ENCODE peak calls at places on chromosomes 13 and 19, in seven cellular contexts. F is heart left ventricle, J is psoas muscle, W is body of pancreas, Z is IMR-90, I is right cardiac atrium, Q is hepatocyte. N is an unnamed sample.
A peak's percentile ranks its signal among the peaks of the same experiment; 100 is the strongest.

GRCh38 chr13:44884076-44884729 is 105.1 kb downstream of the NUFIP1 start:
- DNase-seq in W (no peak), J (no peak), I (no peak), Q (no peak), Z (peak; percentile 86), F (no peak), N (peak; percentile 89)

GRCh38 chr19:33245948-33246728 is 20.5 kb upstream of the SLC7A10 start:
- DNase-seq in I (peak; percentile 79), Z (no peak), J (no peak), F (no peak), Q (no peak), W (no peak), N (no peak)

GRCh38 chr19:19094513-19094912 is 30.7 kb downstream of the SLC25A42 start:
- DNase-seq in Q (peak; percentile 32), I (no peak), W (no peak), J (no peak), Z (no peak), F (no peak), N (no peak)

GRCh38 chr19:4951671-4952070 is 17.2 kb upstream of the KDM4B start:
- DNase-seq in F (no peak), J (no peak), W (no peak), Z (no peak), I (no peak), Q (no peak), N (no peak)

GRCh38 chr19:14614099-14614412 is 31.2 kb downstream of the CLEC17A start:
- DNase-seq in J (no peak), Q (no peak), Z (no peak), I (peak; percentile 53), W (no peak), F (peak; percentile 20), N (no peak)

GRCh38 chr13:76944457-76944856 is 3.9 kb upstream of the ACOD1 start:
- DNase-seq in F (no peak), W (no peak), J (no peak), Z (peak; percentile 68), Q (no peak), I (no peak), N (peak; percentile 68)

GRCh38 chr19:29542327-29542726 is 16.5 kb downstream of the VSTM2B start:
- DNase-seq in F (no peak), Z (no peak), Q (no peak), J (no peak), W (no peak), I (no peak), N (no peak)

GRCh38 chr13:74574964-74575728 is 440.9 kb upstream of the KLF12 start:
- DNase-seq in Q (no peak), F (no peak), W (no peak), Z (no peak), I (no peak), J (no peak), N (peak; percentile 80)

GRCh38 chr19:4781851-4782250 is 9.7 kb upstream of the FEM1A start:
- DNase-seq in W (no peak), J (no peak), Q (no peak), F (no peak), I (no peak), Z (no peak), N (no peak)

GRCh38 chr13:40271931-40272775 is 394.3 kb downstream of the FOXO1 start:
- DNase-seq in Z (peak; percentile 22), I (peak; percentile 81), Q (peak; percentile 44), W (peak; percentile 77), F (peak; percentile 50), J (peak; percentile 76), N (peak; percentile 69)

GRCh38 chr19:30865481-30865880 is 483.8 kb downstream of the TSHZ3 start:
- DNase-seq in I (no peak), Z (no peak), J (no peak), Q (no peak), W (no peak), F (no peak), N (no peak)

GRCh38 chr13:109758937-109759480 is 27.4 kb downstream of the IRS2 start:
- DNase-seq in W (no peak), Z (no peak), J (no peak), Q (no peak), F (no peak), I (peak; percentile 39), N (no peak)

GRCh38 chr19:53158119-53158656 is 665 bp downstream of the ZNF347 start:
- DNase-seq in W (peak; percentile 29), I (peak; percentile 76), Q (peak; percentile 59), Z (peak; percentile 15), J (peak; percentile 38), F (peak; percentile 46), N (peak; percentile 52)

GRCh38 chr13:99496322-99497142 is 4.7 kb upstream of the TM9SF2 start:
- DNase-seq in J (peak; percentile 51), Q (no peak), W (peak; percentile 20), F (peak; percentile 77), Z (peak; percentile 15), I (peak; percentile 68), N (peak; percentile 32)

GRCh38 chr19:4115050-4115817 is 8.7 kb downstream of the MAP2K2 start:
- DNase-seq in Z (no peak), I (peak; percentile 40), W (no peak), Q (no peak), J (no peak), F (no peak), N (peak; percentile 58)

GRCh38 chr13:48001127-48001881 is at the start of gene SUCLA2:
- DNase-seq in Q (peak; percentile 98), I (peak; percentile 97), W (peak; percentile 91), Z (peak; percentile 82), J (peak; percentile 94), F (peak; percentile 92), N (peak; percentile 99)

GRCh38 chr19:30688696-30689095 is 316.5 kb downstream of the ZNF536 start:
- DNase-seq in J (no peak), Q (no peak), W (no peak), Z (no peak), F (no peak), I (no peak), N (no peak)

GRCh38 chr19:30096596-30097370 is 154.7 kb downstream of the URI1 start:
- DNase-seq in J (no peak), F (no peak), Z (no peak), I (no peak), Q (no peak), W (no peak), N (peak; percentile 71)

GRCh38 chr19:45823182-45823581 is 8.1 kb upstream of the RSPH6A start:
- DNase-seq in Q (no peak), J (no peak), I (no peak), W (no peak), F (no peak), Z (no peak), N (peak; percentile 75)

GRCh38 chr19:49850487-49851342 is at the start of gene PTOV1:
- DNase-seq in J (peak; percentile 91), Z (peak; percentile 91), I (peak; percentile 97), F (peak; percentile 93), Q (peak; percentile 97), W (peak; percentile 94), N (peak; percentile 99)

GRCh38 chr19:1752757-1753728 is at the start of gene ONECUT3:
- DNase-seq in I (peak; percentile 40), Z (no peak), J (no peak), Q (peak; percentile 58), F (no peak), W (no peak), N (no peak)
- H3K27me3 ChIP-seq in I (no peaks in the 10 kb centered on the region), Z (peaks cover 86% of the 10 kb centered on the region), J (peaks cover 88% of the 10 kb centered on the region), Q (peaks cover 86% of the 10 kb centered on the region), F (peaks cover 88% of the 10 kb centered on the region), W (no peaks in the 10 kb centered on the region), N (peaks cover 86% of the 10 kb centered on the region)

DNA sequence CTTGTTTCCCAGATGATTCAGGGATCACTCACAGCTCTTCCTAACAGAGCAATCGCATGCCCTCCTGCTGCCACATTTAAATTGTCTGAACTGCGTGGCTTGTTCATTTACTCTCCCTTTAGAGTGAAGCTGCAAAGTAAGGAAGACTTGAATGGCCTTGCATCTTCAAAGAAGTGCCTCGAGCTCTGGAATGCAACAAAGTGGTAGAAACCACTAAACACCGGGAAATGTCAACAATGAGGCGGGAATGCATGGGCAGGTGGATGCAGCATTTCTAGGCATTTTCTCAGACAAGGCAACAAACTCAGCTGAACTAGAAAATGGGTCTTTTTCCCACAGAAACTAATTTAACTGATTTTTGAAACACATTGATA is 10.3 kb upstream of the DACH1 start:
- DNase-seq in Z (no peak), Q (peak; percentile 7), J (no peak), W (no peak), F (no peak), I (no peak), N (no peak)
- H3K27ac ChIP-seq in Z (no peak overlapping the region), Q (no peak overlapping the region), J (no peak overlapping the region), W (no peak overlapping the region), F (no peak overlapping the region), I (no peak overlapping the region), N (no peak overlapping the region)

DNA sequence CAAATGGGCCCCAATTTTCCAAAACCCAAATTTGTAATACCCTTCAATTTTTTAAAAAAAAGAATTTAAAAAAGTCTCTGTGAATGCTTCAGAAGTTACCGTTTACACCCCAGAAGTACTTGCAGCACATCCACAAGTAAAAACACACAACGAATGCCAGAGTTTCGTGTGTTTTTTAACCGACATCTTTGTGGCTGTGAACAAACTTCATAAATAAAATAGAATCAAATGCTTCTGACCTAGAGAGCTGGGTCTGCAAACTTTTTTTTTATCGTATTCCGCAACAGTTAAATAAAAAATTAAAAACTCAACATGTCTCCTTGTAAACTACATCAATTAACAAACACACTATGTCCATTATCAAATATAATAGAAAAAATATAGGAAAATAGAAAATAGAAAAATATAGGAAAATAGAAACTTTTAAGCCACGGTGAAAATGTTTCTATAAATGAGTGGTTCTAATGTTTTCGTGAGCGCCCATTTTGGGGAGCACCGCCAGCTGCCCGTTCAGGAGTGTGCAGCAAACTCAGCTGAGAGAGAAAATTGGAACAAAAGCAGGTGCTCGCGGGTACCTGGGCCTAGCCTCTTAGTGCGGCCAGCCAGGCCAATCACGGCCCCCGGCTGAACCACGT is 384 bp upstream of the PDX1 start:
- DNase-seq in J (no peak), F (no peak), W (no peak), Z (no peak), I (no peak), Q (no peak), N (peak; percentile 69)
- H3K27me3 ChIP-seq in J (peaks cover 100% of the 10 kb centered on the region), F (peaks cover 100% of the 10 kb centered on the region), W (no peaks in the 10 kb centered on the region), Z (peaks cover 87% of the 10 kb centered on the region), I (peaks cover 3% of the 10 kb centered on the region), Q (peaks cover 98% of the 10 kb centered on the region), N (peaks cover 92% of the 10 kb centered on the region)

GRCh38 chr19:54209058-54209747 is 8.5 kb downstream of the RPS9 start:
- DNase-seq in J (no peak), Q (peak; percentile 47), W (no peak), F (no peak), I (no peak), Z (no peak), N (peak; percentile 69)

GRCh38 chr19:54206831-54207177 is 6.1 kb downstream of the RPS9 start:
- DNase-seq in Z (no peak), Q (no peak), J (no peak), F (no peak), I (no peak), W (no peak), N (no peak)

GRCh38 chr19:54209748-54210494 is 9.3 kb downstream of the RPS9 start:
- DNase-seq in W (peak; percentile 99), J (peak; percentile 90), Z (peak; percentile 98), F (peak; percentile 69), Q (peak; percentile 95), I (peak; percentile 91), N (peak; percentile 99)

GRCh38 chr19:54207908-54208783 is 7.5 kb downstream of the RPS9 start:
- DNase-seq in I (peak; percentile 74), Q (peak; percentile 79), J (no peak), Z (peak; percentile 78), F (peak; percentile 73), W (peak; percentile 86), N (peak; percentile 73)

DNA sequence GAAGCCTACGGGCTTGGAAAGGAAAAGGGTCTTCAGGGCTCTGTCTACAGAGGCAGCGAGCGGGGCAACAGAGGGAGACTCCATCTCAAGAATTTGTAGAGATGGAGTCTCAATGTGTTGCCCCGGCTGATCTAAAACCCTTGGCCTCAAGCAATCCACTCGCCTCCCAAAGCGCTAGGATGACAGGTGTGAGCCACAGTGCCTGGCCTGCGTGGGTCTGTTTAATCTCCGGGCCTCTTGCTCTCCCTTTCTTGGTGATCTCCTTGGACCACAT is 8.1 kb downstream of the RPS9 start:
- DNase-seq in I (no peak), J (no peak), F (no peak), Z (no peak), W (no peak), Q (no peak), N (no peak)
- H3K27ac ChIP-seq in I (peak overlapping the region; percentile 57), J (peak overlapping the region; percentile 79), F (peak overlapping the region; percentile 76), Z (peak overlapping the region; percentile 48), W (peak overlapping the region; percentile 97), Q (peak overlapping the region; percentile 91), N (peak overlapping the region; percentile 87)